ENCODE peak calls at places on chromosomes 12 and 14, in five cellular contexts. G is transverse colon, C is upper lobe of left lung, H is GM12892, X is GM23338. N is an unnamed sample.

GRCh38 chr12:16335838-16336237 is 11.6 kb upstream of the MGST1 start:
- DNase-seq in G (no peak), C (no peak), H (no peak), X (no peak), N (no peak)

GRCh38 chr12:53383258-53383657 is 3.3 kb downstream of the SP1 start:
- DNase-seq in G (no peak), C (no peak), H (no peak), X (no peak), N (no peak)

GRCh38 chr12:78241472-78241871 is 410.8 kb downstream of the NAV3 start:
- DNase-seq in G (no peak), C (no peak), H (no peak), X (no peak), N (no peak)

GRCh38 chr12:70920251-70920851 is at the start of gene PTPRR:
- DNase-seq in G (no peak), C (peak; percentile 54), H (no peak), X (peak; percentile 81), N (no peak)

GRCh38 chr12:99611117-99611516 is 36.4 kb upstream of the GARIN6 start:
- DNase-seq in G (no peak), C (no peak), H (no peak), X (peak; percentile 11), N (no peak)

GRCh38 chr14:67370830-67371229 is 10.7 kb downstream of the EIF2S1 start:
- DNase-seq in G (no peak), C (no peak), H (no peak), X (no peak), N (no peak)

GRCh38 chr12:118377005-118377890 is 893 bp downstream of the SUDS3 start:
- DNase-seq in G (no peak), C (no peak), H (no peak), X (peak; percentile 15), N (no peak)

GRCh38 chr12:42306297-42306696 is 19.6 kb downstream of the ZCRB1 start:
- DNase-seq in G (no peak), C (no peak), H (no peak), X (no peak), N (no peak)

GRCh38 chr12:74169607-74170006 is 368.0 kb upstream of the ATXN7L3B start:
- DNase-seq in G (no peak), C (no peak), H (no peak), X (no peak), N (no peak)

GRCh38 chr12:84924956-84925355 is 12.4 kb upstream of the SLC6A15 start:
- DNase-seq in G (no peak), C (no peak), H (no peak), X (no peak), N (no peak)

GRCh38 chr14:77284066-77284855 is 13.3 kb upstream of the NGB start:
- DNase-seq in G (no peak), C (no peak), H (no peak), X (no peak), N (no peak)

GRCh38 chr14:105817971-105818711 is 291.8 kb downstream of the TMEM121 start:
- DNase-seq in G (peak; percentile 16), C (peak; percentile 54), H (no peak), X (no peak), N (no peak)

GRCh38 chr14:72476657-72477499 is 417.0 kb downstream of the DPF3 start:
- DNase-seq in G (peak; percentile 32), C (no peak), H (peak; percentile 47), X (peak; percentile 11), N (no peak)

GRCh38 chr12:93080994-93081809 is 152.1 kb upstream of the EEA1 start:
- DNase-seq in G (no peak), C (no peak), H (no peak), X (peak; percentile 68), N (peak; percentile 13)

GRCh38 chr12:39575498-39575875 is 44.1 kb downstream of the ABCD2 start:
- DNase-seq in G (no peak), C (no peak), H (no peak), X (peak; percentile 57), N (no peak)

GRCh38 chr14:93346926-93347721 is at the start of gene COX8C:
- DNase-seq in G (no peak), C (peak; percentile 75), H (no peak), X (peak; percentile 31), N (no peak)

GRCh38 chr12:7096006-7096903 is 4.0 kb upstream of the C1R start:
- DNase-seq in G (no peak), C (no peak), H (no peak), X (peak; percentile 17), N (no peak)

GRCh38 chr12:115251727-115252126 is 567.8 kb upstream of the TBX3 start:
- DNase-seq in G (no peak), C (no peak), H (no peak), X (peak; percentile 39), N (no peak)

GRCh38 chr12:23847857-23848256 is 101.6 kb downstream of the SOX5 start:
- DNase-seq in G (no peak), C (no peak), H (no peak), X (no peak), N (no peak)

GRCh38 chr14:61671086-61671485 is 24.2 kb upstream of the HIF1A start:
- DNase-seq in G (no peak), C (no peak), H (peak; percentile 15), X (no peak), N (no peak)

GRCh38 chr12:120376416-120376815 is 7.5 kb upstream of the MSI1 start:
- DNase-seq in G (no peak), C (no peak), H (no peak), X (no peak), N (no peak)

GRCh38 chr14:78606111-78606510 is 435.9 kb downstream of the NRXN3 start:
- DNase-seq in G (no peak), C (no peak), H (no peak), X (no peak), N (no peak)

GRCh38 chr12:49358548-49359141 is 8.6 kb upstream of the SPATS2 start:
- DNase-seq in G (peak; percentile 56), C (no peak), H (no peak), X (peak; percentile 89), N (no peak)

GRCh38 chr14:71399057-71399487 is 491.8 kb downstream of the PCNX1 start:
- DNase-seq in G (no peak), C (no peak), H (no peak), X (no peak), N (no peak)
- TF ChIP-seq POLR2AphosphoS5 in G (no peak), C (peak; percentile 73), H (peak; percentile 23), X (no peak), N (no peak)

GRCh38 chr12:110253176-110253575 is 27.9 kb upstream of the ATP2A2 start:
- DNase-seq in G (peak; percentile 33), C (no peak), H (no peak), X (no peak), N (no peak)

GRCh38 chr12:110254971-110255540 is 26.0 kb upstream of the ATP2A2 start:
- DNase-seq in G (peak; percentile 37), C (no peak), H (no peak), X (no peak), N (no peak)

GRCh38 chr12:110258466-110258865 is 22.6 kb upstream of the ATP2A2 start:
- DNase-seq in G (no peak), C (no peak), H (no peak), X (no peak), N (no peak)

GRCh38 chr12:110252716-110253115 is 28.3 kb upstream of the ATP2A2 start:
- DNase-seq in G (no peak), C (no peak), H (no peak), X (no peak), N (no peak)

GRCh38 chr12:110256780-110257431 is 24.1 kb upstream of the ATP2A2 start:
- DNase-seq in G (no peak), C (no peak), H (no peak), X (no peak), N (no peak)
- TF ChIP-seq POLR2AphosphoS5 in G (no peak), C (peak; percentile 45), H (no peak), X (no peak), N (no peak)

GRCh38 chr12:124379379-124379937 is 84.6 kb downstream of the RFLNA start:
- DNase-seq in G (no peak), C (peak; percentile 48), H (no peak), X (no peak), N (no peak)
- TF ChIP-seq POLR2AphosphoS5 in G (no peak), C (no peak), H (no peak), X (no peak), N (no peak)

GRCh38 chr14:103704708-103705107 is 10.5 kb downstream of the XRCC3 start:
- DNase-seq in G (no peak), C (peak; percentile 71), H (no peak), X (no peak), N (no peak)
- TF ChIP-seq POLR2AphosphoS5 in G (no peak), C (no peak), H (no peak), X (no peak), N (no peak)

GRCh38 chr12:57096748-57097553 is 8.0 kb downstream of the NAB2 start:
- DNase-seq in G (no peak), C (no peak), H (no peak), X (no peak), N (no peak)

GRCh38 chr12:57099062-57099714 is 10.3 kb downstream of the NAB2 start:
- DNase-seq in G (no peak), C (no peak), H (no peak), X (no peak), N (no peak)

GRCh38 chr12:57101892-57102695 is 9.1 kb downstream of the STAT6 start:
- DNase-seq in G (peak; percentile 61), C (no peak), H (no peak), X (no peak), N (no peak)

GRCh38 chr12:57097554-57097835 is 8.6 kb downstream of the NAB2 start:
- DNase-seq in G (no peak), C (no peak), H (no peak), X (no peak), N (no peak)

GRCh38 chr12:57099766-57100165 is 10.9 kb downstream of the NAB2 start:
- DNase-seq in G (no peak), C (no peak), H (no peak), X (no peak), N (no peak)
- TF ChIP-seq POLR2AphosphoS5 in G (no peak), C (no peak), H (no peak), X (no peak), N (no peak)

N was measured in prostate gland.